ENCODE peak calls at places on chromosomes 1 and 21, in nine cellular contexts. One of them, this sample, is unnamed.

GRCh38 chr1:42017259-42017658 is 98.5 kb upstream of the HIVEP3 start:
- DNase-seq in astrocyte of the spinal cord: no peak
- DNase-seq in fibroblast of pulmonary artery: no peak
- DNase-seq in colonic mucosa: no peak
- DNase-seq in progenitor cell of endocrine pancreas: no peak
- DNase-seq in upper lobe of right lung: no peak
- DNase-seq in AG10803: no peak
- DNase-seq in heart right ventricle: no peak
- DNase-seq in ovary: no peak
- DNase-seq in this sample: no peak

GRCh38 chr21:42389449-42389835 is 6.4 kb downstream of the TMPRSS3 start:
- DNase-seq in astrocyte of the spinal cord: no peak
- DNase-seq in fibroblast of pulmonary artery: no peak
- DNase-seq in colonic mucosa: peak; percentile 66
- DNase-seq in progenitor cell of endocrine pancreas: peak; percentile 53
- DNase-seq in upper lobe of right lung: peak; percentile 58
- DNase-seq in AG10803: no peak
- DNase-seq in heart right ventricle: no peak
- DNase-seq in ovary: no peak
- DNase-seq in this sample: no peak

GRCh38 chr1:65207317-65207716 is 59.3 kb downstream of the AK4 start:
- DNase-seq in astrocyte of the spinal cord: no peak
- DNase-seq in fibroblast of pulmonary artery: no peak
- DNase-seq in colonic mucosa: no peak
- DNase-seq in progenitor cell of endocrine pancreas: no peak
- DNase-seq in upper lobe of right lung: no peak
- DNase-seq in AG10803: peak; percentile 47
- DNase-seq in heart right ventricle: no peak
- DNase-seq in ovary: no peak
- DNase-seq in this sample: no peak

GRCh38 chr1:234564035-234565029 is 45.6 kb downstream of the IRF2BP2 start:
- DNase-seq in astrocyte of the spinal cord: peak; percentile 92
- DNase-seq in fibroblast of pulmonary artery: peak; percentile 80
- DNase-seq in colonic mucosa: no peak
- DNase-seq in progenitor cell of endocrine pancreas: no peak
- DNase-seq in upper lobe of right lung: no peak
- DNase-seq in AG10803: peak; percentile 84
- DNase-seq in heart right ventricle: no peak
- DNase-seq in ovary: no peak
- DNase-seq in this sample: no peak

GRCh38 chr1:41490911-41491310 is 6.4 kb upstream of the EDN2 start:
- DNase-seq in astrocyte of the spinal cord: no peak
- DNase-seq in fibroblast of pulmonary artery: no peak
- DNase-seq in colonic mucosa: no peak
- DNase-seq in progenitor cell of endocrine pancreas: no peak
- DNase-seq in upper lobe of right lung: no peak
- DNase-seq in AG10803: no peak
- DNase-seq in heart right ventricle: no peak
- DNase-seq in ovary: no peak
- DNase-seq in this sample: no peak

GRCh38 chr21:42010507-42011493 is 640 bp upstream of the ZBTB21 start:
- DNase-seq in astrocyte of the spinal cord: peak; percentile 8
- DNase-seq in fibroblast of pulmonary artery: no peak
- DNase-seq in colonic mucosa: peak; percentile 41
- DNase-seq in progenitor cell of endocrine pancreas: peak; percentile 31
- DNase-seq in upper lobe of right lung: peak; percentile 88
- DNase-seq in AG10803: peak; percentile 6
- DNase-seq in heart right ventricle: peak; percentile 71
- DNase-seq in ovary: peak; percentile 37
- DNase-seq in this sample: peak; percentile 39

GRCh38 chr1:53622531-53622930 is 116.4 kb downstream of the GLIS1 start:
- DNase-seq in astrocyte of the spinal cord: no peak
- DNase-seq in fibroblast of pulmonary artery: no peak
- DNase-seq in colonic mucosa: no peak
- DNase-seq in progenitor cell of endocrine pancreas: no peak
- DNase-seq in upper lobe of right lung: peak; percentile 10
- DNase-seq in AG10803: no peak
- DNase-seq in heart right ventricle: no peak
- DNase-seq in ovary: no peak
- DNase-seq in this sample: no peak

GRCh38 chr1:218665216-218665615 is 320.1 kb downstream of the TGFB2 start:
- DNase-seq in astrocyte of the spinal cord: peak; percentile 84
- DNase-seq in fibroblast of pulmonary artery: peak; percentile 76
- DNase-seq in colonic mucosa: peak; percentile 22
- DNase-seq in progenitor cell of endocrine pancreas: no peak
- DNase-seq in upper lobe of right lung: no peak
- DNase-seq in AG10803: peak; percentile 65
- DNase-seq in heart right ventricle: peak; percentile 29
- DNase-seq in ovary: peak; percentile 33
- DNase-seq in this sample: no peak

GRCh38 chr1:116667577-116668105 is at the start of gene IGSF3:
- DNase-seq in astrocyte of the spinal cord: peak; percentile 17
- DNase-seq in fibroblast of pulmonary artery: peak; percentile 33
- DNase-seq in colonic mucosa: peak; percentile 86
- DNase-seq in progenitor cell of endocrine pancreas: peak; percentile 57
- DNase-seq in upper lobe of right lung: peak; percentile 92
- DNase-seq in AG10803: no peak
- DNase-seq in heart right ventricle: peak; percentile 86
- DNase-seq in ovary: peak; percentile 25
- DNase-seq in this sample: peak; percentile 65

GRCh38 chr1:26700711-26701110 is 4.9 kb downstream of the ARID1A start:
- DNase-seq in astrocyte of the spinal cord: peak; percentile 53
- DNase-seq in fibroblast of pulmonary artery: no peak
- DNase-seq in colonic mucosa: no peak
- DNase-seq in progenitor cell of endocrine pancreas: no peak
- DNase-seq in upper lobe of right lung: no peak
- DNase-seq in AG10803: peak; percentile 49
- DNase-seq in heart right ventricle: no peak
- DNase-seq in ovary: no peak
- DNase-seq in this sample: no peak

GRCh38 chr1:19460535-19461351 is 24.6 kb downstream of the CAPZB start:
- DNase-seq in astrocyte of the spinal cord: no peak
- DNase-seq in fibroblast of pulmonary artery: no peak
- DNase-seq in colonic mucosa: no peak
- DNase-seq in progenitor cell of endocrine pancreas: no peak
- DNase-seq in upper lobe of right lung: no peak
- DNase-seq in AG10803: no peak
- DNase-seq in heart right ventricle: no peak
- DNase-seq in ovary: no peak
- DNase-seq in this sample: no peak

GRCh38 chr1:153679337-153680119 is 1.0 kb downstream of the NPR1 start:
- DNase-seq in astrocyte of the spinal cord: no peak
- DNase-seq in fibroblast of pulmonary artery: peak; percentile 22
- DNase-seq in colonic mucosa: no peak
- DNase-seq in progenitor cell of endocrine pancreas: peak; percentile 46
- DNase-seq in upper lobe of right lung: peak; percentile 74
- DNase-seq in AG10803: no peak
- DNase-seq in heart right ventricle: peak; percentile 29
- DNase-seq in ovary: peak; percentile 45
- DNase-seq in this sample: peak; percentile 43
- TF ChIP-seq CTCF in astrocyte of the spinal cord: peak; percentile 10
- TF ChIP-seq CTCF in fibroblast of pulmonary artery: peak; percentile 3
- TF ChIP-seq CTCF in colonic mucosa: no peak
- TF ChIP-seq CTCF in progenitor cell of endocrine pancreas: peak; percentile 39
- TF ChIP-seq CTCF in upper lobe of right lung: no peak
- TF ChIP-seq CTCF in AG10803: no peak
- TF ChIP-seq CTCF in heart right ventricle: peak; percentile 28
- TF ChIP-seq CTCF in ovary: peak; percentile 58
- TF ChIP-seq CTCF in this sample: peak; percentile 19

DNA sequence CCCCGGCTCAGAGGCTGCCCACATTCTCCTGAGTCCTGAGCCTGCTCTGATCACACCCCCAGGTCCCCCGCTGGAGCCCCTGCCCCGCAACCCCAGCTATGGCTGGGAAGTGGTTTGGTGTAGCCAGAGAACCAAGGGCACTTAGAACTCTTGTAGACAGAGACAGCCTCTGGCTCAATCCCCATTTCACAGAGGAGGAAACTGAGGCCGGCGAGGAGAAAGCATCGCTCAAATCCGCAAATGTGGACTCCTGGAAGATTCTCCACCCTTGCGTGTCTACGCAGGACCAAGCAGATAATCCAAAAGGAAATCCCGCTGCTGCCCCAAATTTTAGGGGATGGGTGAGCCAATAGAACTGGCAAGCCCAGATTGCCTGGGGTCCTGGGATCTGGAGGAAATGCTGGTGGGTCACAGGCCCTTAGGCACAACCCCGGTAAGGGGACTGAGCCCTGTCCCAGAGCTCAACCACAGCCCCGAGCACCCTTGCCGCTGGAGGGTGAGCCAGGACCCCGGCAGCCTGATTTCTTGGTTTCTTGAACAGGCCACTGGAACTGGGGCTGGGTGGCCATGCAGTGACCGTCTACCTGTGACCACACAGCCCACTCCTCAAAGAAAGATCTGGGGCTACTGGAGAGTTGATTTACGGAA is 238.7 kb downstream of the NPHP4 start:
- DNase-seq in astrocyte of the spinal cord: no peak
- DNase-seq in fibroblast of pulmonary artery: no peak
- DNase-seq in colonic mucosa: no peak
- DNase-seq in progenitor cell of endocrine pancreas: no peak
- DNase-seq in upper lobe of right lung: no peak
- DNase-seq in AG10803: no peak
- DNase-seq in heart right ventricle: no peak
- DNase-seq in ovary: no peak
- DNase-seq in this sample: no peak
- TF ChIP-seq CTCF in astrocyte of the spinal cord: no peak
- TF ChIP-seq CTCF in fibroblast of pulmonary artery: no peak
- TF ChIP-seq CTCF in colonic mucosa: no peak
- TF ChIP-seq CTCF in progenitor cell of endocrine pancreas: no peak
- TF ChIP-seq CTCF in upper lobe of right lung: no peak
- TF ChIP-seq CTCF in AG10803: no peak
- TF ChIP-seq CTCF in heart right ventricle: no peak
- TF ChIP-seq CTCF in ovary: no peak
- TF ChIP-seq CTCF in this sample: no peak

DNA sequence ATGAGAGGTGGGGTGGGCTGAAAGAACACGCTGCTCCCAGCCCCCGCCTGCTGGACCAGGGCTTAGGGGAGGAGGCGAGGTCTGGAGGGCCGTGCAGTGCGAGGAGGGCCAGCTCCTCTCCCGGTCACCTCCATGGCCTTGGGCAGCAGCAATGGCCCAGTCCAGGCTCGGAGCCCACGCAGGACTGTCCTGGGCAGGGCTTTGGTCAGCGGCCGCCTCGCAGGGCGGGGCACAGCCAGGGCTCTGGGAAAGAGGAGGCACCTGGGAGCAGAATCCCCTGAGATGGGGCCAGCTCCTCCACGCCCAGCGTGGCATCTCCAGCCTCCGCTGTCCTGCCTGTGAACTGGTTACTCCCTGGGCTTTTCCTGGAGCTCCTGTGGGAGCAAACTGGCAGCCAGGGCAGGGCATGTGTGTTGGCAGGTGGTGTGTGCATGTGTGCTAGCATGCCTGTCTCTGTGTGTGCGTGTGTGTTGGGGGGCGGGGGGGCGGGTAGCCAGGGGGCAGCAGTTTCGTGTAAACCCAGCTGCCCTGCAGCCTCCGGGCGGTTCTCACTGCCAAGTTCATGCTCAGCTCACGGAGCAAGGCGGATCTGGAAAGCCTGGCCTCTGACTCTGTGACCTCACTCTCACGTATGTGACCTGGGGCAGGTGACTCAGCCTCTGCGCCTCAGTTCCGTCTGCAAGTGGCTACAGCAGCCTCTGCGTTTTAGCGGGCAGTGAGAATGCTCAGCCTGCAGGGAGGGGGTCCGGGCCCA is 27.5 kb downstream of the ARHGEF16 start:
- DNase-seq in astrocyte of the spinal cord: no peak
- DNase-seq in fibroblast of pulmonary artery: no peak
- DNase-seq in colonic mucosa: no peak
- DNase-seq in progenitor cell of endocrine pancreas: no peak
- DNase-seq in upper lobe of right lung: no peak
- DNase-seq in AG10803: peak; percentile 13
- DNase-seq in heart right ventricle: no peak
- DNase-seq in ovary: no peak
- DNase-seq in this sample: no peak
- TF ChIP-seq CTCF in astrocyte of the spinal cord: no peak
- TF ChIP-seq CTCF in fibroblast of pulmonary artery: no peak
- TF ChIP-seq CTCF in colonic mucosa: no peak
- TF ChIP-seq CTCF in progenitor cell of endocrine pancreas: no peak
- TF ChIP-seq CTCF in upper lobe of right lung: no peak
- TF ChIP-seq CTCF in AG10803: no peak
- TF ChIP-seq CTCF in heart right ventricle: no peak
- TF ChIP-seq CTCF in ovary: no peak
- TF ChIP-seq CTCF in this sample: no peak

DNA sequence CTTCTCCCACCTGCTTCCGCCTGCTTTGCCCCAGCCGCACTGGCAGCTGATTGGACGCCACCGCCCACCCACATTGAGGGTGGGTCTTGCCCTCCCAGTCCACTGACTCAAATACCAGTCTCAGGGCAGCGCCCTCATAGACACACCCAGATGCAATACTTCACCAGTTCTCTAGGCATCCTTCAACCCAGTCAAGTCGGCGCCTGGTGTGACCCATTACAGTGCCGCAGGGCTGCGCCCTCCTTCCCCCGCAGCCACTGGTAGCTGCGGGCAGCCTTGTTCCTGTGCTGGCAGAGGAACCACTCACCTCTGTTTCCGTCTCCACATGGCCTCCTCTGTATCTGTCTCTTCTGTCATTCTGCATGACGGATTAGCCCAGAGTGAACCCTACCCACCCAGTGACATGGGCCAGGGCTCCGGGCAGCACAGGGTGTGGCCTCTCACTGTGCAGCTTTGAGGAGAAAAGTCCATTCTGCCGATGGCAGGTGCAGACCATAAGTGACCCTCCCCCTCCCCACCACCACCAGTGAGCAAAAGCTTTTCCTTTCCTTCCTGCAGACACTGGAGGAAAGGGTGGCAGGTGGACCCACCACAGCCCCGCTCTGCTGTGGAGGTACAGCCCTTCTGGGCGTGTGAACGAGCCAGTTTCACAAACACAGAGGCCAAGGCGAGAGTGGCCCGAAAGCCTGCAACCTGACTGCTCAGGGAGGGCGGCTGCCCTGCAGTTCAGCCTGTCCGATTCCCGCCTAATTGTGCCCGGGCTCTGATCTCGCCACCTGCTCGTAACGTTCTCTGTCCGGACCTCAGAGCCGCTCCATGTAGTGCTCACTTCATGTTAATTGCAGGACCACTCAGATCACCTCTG is 57.1 kb downstream of the FAAP20 start:
- DNase-seq in astrocyte of the spinal cord: no peak
- DNase-seq in fibroblast of pulmonary artery: no peak
- DNase-seq in colonic mucosa: peak; percentile 84
- DNase-seq in progenitor cell of endocrine pancreas: no peak
- DNase-seq in upper lobe of right lung: peak; percentile 86
- DNase-seq in AG10803: no peak
- DNase-seq in heart right ventricle: no peak
- DNase-seq in ovary: no peak
- DNase-seq in this sample: no peak
- TF ChIP-seq CTCF in astrocyte of the spinal cord: no peak
- TF ChIP-seq CTCF in fibroblast of pulmonary artery: no peak
- TF ChIP-seq CTCF in colonic mucosa: no peak
- TF ChIP-seq CTCF in progenitor cell of endocrine pancreas: no peak
- TF ChIP-seq CTCF in upper lobe of right lung: no peak
- TF ChIP-seq CTCF in AG10803: no peak
- TF ChIP-seq CTCF in heart right ventricle: no peak
- TF ChIP-seq CTCF in ovary: no peak
- TF ChIP-seq CTCF in this sample: no peak

This sample was measured in endothelial cell.